ENCODE peak calls at places on chromosomes 7 and 10, in eight cellular contexts. G is NCI-H748 treated with DMSO at 0.1 percent for 48 hours; D is putamen; W is activated CD4-positive, CD25-positive, alpha-beta regulatory T cell treated with anti-CD3 and anti-CD28 coated beads, Interleukin-2, amount 50 U/mL, for 72 hours; N is CD4-positive, alpha-beta T cell; P is activated T-cell treated with anti-CD3 and anti-CD28 coated beads for 1 hour; E is NCI-H82; X is ecto neural progenitor cell. U is an unnamed sample.

GRCh38 chr7:50334341-50334994 is 30.0 kb downstream of the IKZF1 start:
- DNase-seq in G (no peak), D (no peak), W (no peak), N (no peak), P (no peak), E (no peak), X (no peak), U (no peak)

GRCh38 chr7:47890606-47891005 is 57.7 kb downstream of the PKD1L1 start:
- DNase-seq in G (no peak), D (no peak), W (no peak), N (no peak), P (no peak), E (no peak), X (no peak), U (no peak)

GRCh38 chr7:75663302-75663907 is 75.3 kb downstream of the HIP1 start:
- DNase-seq in G (no peak), D (peak), W (no peak), N (no peak), P (no peak), E (no peak), X (no peak), U (no peak)

GRCh38 chr10:64731016-64731415 is 1209.8 kb downstream of the REEP3 start:
- DNase-seq in G (no peak), D (no peak), W (no peak), N (no peak), P (no peak), E (no peak), X (no peak), U (no peak)

GRCh38 chr7:30331338-30331737 is 46.9 kb downstream of the ZNRF2 start:
- DNase-seq in G (no peak), D (no peak), W (no peak), N (no peak), P (no peak), E (no peak), X (no peak), U (no peak)

GRCh38 chr7:50210706-50211115 is 93.8 kb upstream of the IKZF1 start:
- DNase-seq in G (no peak), D (no peak), W (no peak), N (no peak), P (no peak), E (no peak), X (no peak), U (no peak)

GRCh38 chr10:10353326-10353725 is 664.3 kb upstream of the CELF2 start:
- DNase-seq in G (no peak), D (no peak), W (no peak), N (no peak), P (no peak), E (no peak), X (no peak), U (no peak)

GRCh38 chr7:28106316-28106957 is 74.2 kb downstream of the JAZF1 start:
- DNase-seq in G (peak), D (no peak), W (no peak), N (no peak), P (no peak), E (no peak), X (no peak), U (no peak)

GRCh38 chr10:88994034-88994433 is 3.4 kb downstream of the FAS start:
- DNase-seq in G (no peak), D (no peak), W (no peak), N (no peak), P (no peak), E (no peak), X (no peak), U (no peak)

GRCh38 chr10:131199646-131200045 is 111.9 kb downstream of the TCERG1L start:
- DNase-seq in G (peak), D (no peak), W (no peak), N (no peak), P (no peak), E (no peak), X (no peak), U (peak)

GRCh38 chr10:25902002-25902401 is 32.0 kb upstream of the MYO3A start:
- DNase-seq in G (no peak), D (no peak), W (no peak), N (no peak), P (no peak), E (no peak), X (no peak), U (no peak)

GRCh38 chr7:5139998-5140397 is 50.0 kb upstream of the WIPI2 start:
- DNase-seq in G (no peak), D (no peak), W (peak), N (no peak), P (no peak), E (peak), X (peak), U (peak)

GRCh38 chr10:120460776-120461175 is 3.7 kb downstream of the PLPP4 start:
- DNase-seq in G (no peak), D (no peak), W (no peak), N (no peak), P (no peak), E (no peak), X (no peak), U (no peak)

GRCh38 chr10:43795639-43796038 is 147.0 kb upstream of the ZNF32 start:
- DNase-seq in G (no peak), D (no peak), W (no peak), N (no peak), P (no peak), E (no peak), X (no peak), U (no peak)

GRCh38 chr7:36455646-36456045 is 66.0 kb downstream of the ANLN start:
- DNase-seq in G (no peak), D (no peak), W (no peak), N (no peak), P (no peak), E (no peak), X (no peak), U (no peak)

GRCh38 chr10:51257511-51258248 is 183.4 kb downstream of the PRKG1 start:
- DNase-seq in G (no peak), D (no peak), W (no peak), N (no peak), P (no peak), E (no peak), X (no peak), U (no peak)

GRCh38 chr7:149625339-149625946 is 127.8 kb upstream of the ZNF746 start:
- DNase-seq in G (peak), D (peak), W (peak), N (peak), P (peak), E (peak), X (peak), U (peak)

GRCh38 chr10:33134011-33134751 is 176.2 kb upstream of the ITGB1 start:
- DNase-seq in G (no peak), D (peak), W (peak), N (peak), P (peak), E (no peak), X (no peak), U (peak)

GRCh38 chr10:104330168-104331117 is 7.8 kb downstream of the ITPRIP start:
- DNase-seq in G (no peak), D (no peak), W (no peak), N (no peak), P (no peak), E (no peak), X (no peak), U (no peak)

GRCh38 chr10:91247360-91248111 is 27.1 kb downstream of the PCGF5 start:
- DNase-seq in G (no peak), D (no peak), W (no peak), N (no peak), P (no peak), E (peak), X (no peak), U (no peak)